ENCODE peak calls at places on chromosome 20, in four cellular contexts. One of them, this sample, is unnamed.
A peak's percentile ranks its signal among the peaks of the same experiment; 100 is the strongest.

GRCh38 chr20:12069181-12069580 is 151.5 kb downstream of the BTBD3 start:
- ATAC-seq in activated CD8-positive, alpha-beta T cell treated with anti-CD3 and anti-CD28 coated beads for 36 hours: no peak
- ATAC-seq in natural killer cell: no peak
- ATAC-seq in stimulated activated naive B cell treated with anti-CD40 and anti-IgM and Interleukin-4, amounts not matched to agents 10 μg/mL and 1 μg/mL and 100 μg/mL, for 72 hours: no peak
- ATAC-seq in this sample: no peak

GRCh38 chr20:42419814-42420532 is 769.7 kb downstream of the PTPRT start:
- ATAC-seq in activated CD8-positive, alpha-beta T cell treated with anti-CD3 and anti-CD28 coated beads for 36 hours: no peak
- ATAC-seq in stimulated activated naive B cell treated with anti-CD40 and anti-IgM and Interleukin-4, amounts not matched to agents 10 μg/mL and 1 μg/mL and 100 μg/mL, for 72 hours: no peak
- ATAC-seq in natural killer cell: no peak
- ATAC-seq in this sample: no peak

GRCh38 chr20:47989957-47990356 is 204.7 kb upstream of the SULF2 start:
- ATAC-seq in natural killer cell: no peak
- ATAC-seq in stimulated activated naive B cell treated with anti-CD40 and anti-IgM and Interleukin-4, amounts not matched to agents 10 μg/mL and 1 μg/mL and 100 μg/mL, for 72 hours: no peak
- ATAC-seq in activated CD8-positive, alpha-beta T cell treated with anti-CD3 and anti-CD28 coated beads for 36 hours: no peak
- ATAC-seq in this sample: no peak

GRCh38 chr20:16308754-16309153 is 264.5 kb downstream of the KIF16B start:
- ATAC-seq in stimulated activated naive B cell treated with anti-CD40 and anti-IgM and Interleukin-4, amounts not matched to agents 10 μg/mL and 1 μg/mL and 100 μg/mL, for 72 hours: no peak
- ATAC-seq in natural killer cell: no peak
- ATAC-seq in activated CD8-positive, alpha-beta T cell treated with anti-CD3 and anti-CD28 coated beads for 36 hours: no peak
- ATAC-seq in this sample: no peak

GRCh38 chr20:25720285-25720684 is 23.6 kb upstream of the ZNF337 start:
- ATAC-seq in stimulated activated naive B cell treated with anti-CD40 and anti-IgM and Interleukin-4, amounts not matched to agents 10 μg/mL and 1 μg/mL and 100 μg/mL, for 72 hours: no peak
- ATAC-seq in activated CD8-positive, alpha-beta T cell treated with anti-CD3 and anti-CD28 coated beads for 36 hours: no peak
- ATAC-seq in natural killer cell: no peak
- ATAC-seq in this sample: no peak

GRCh38 chr20:53598140-53599038 is 4.8 kb upstream of the ZNF217 start:
- ATAC-seq in natural killer cell: no peak
- ATAC-seq in activated CD8-positive, alpha-beta T cell treated with anti-CD3 and anti-CD28 coated beads for 36 hours: peak; percentile 4
- ATAC-seq in stimulated activated naive B cell treated with anti-CD40 and anti-IgM and Interleukin-4, amounts not matched to agents 10 μg/mL and 1 μg/mL and 100 μg/mL, for 72 hours: peak; percentile 15
- ATAC-seq in this sample: no peak

GRCh38 chr20:5510446-5510845 is 193.7 kb upstream of the PROKR2 start:
- ATAC-seq in natural killer cell: no peak
- ATAC-seq in activated CD8-positive, alpha-beta T cell treated with anti-CD3 and anti-CD28 coated beads for 36 hours: no peak
- ATAC-seq in stimulated activated naive B cell treated with anti-CD40 and anti-IgM and Interleukin-4, amounts not matched to agents 10 μg/mL and 1 μg/mL and 100 μg/mL, for 72 hours: no peak
- ATAC-seq in this sample: no peak

GRCh38 chr20:15236812-15237211 is 899.4 kb upstream of the FLRT3 start:
- ATAC-seq in activated CD8-positive, alpha-beta T cell treated with anti-CD3 and anti-CD28 coated beads for 36 hours: no peak
- ATAC-seq in stimulated activated naive B cell treated with anti-CD40 and anti-IgM and Interleukin-4, amounts not matched to agents 10 μg/mL and 1 μg/mL and 100 μg/mL, for 72 hours: peak; percentile 82
- ATAC-seq in natural killer cell: no peak
- ATAC-seq in this sample: no peak

GRCh38 chr20:41748051-41748450 is 129.9 kb upstream of the CHD6 start:
- ATAC-seq in stimulated activated naive B cell treated with anti-CD40 and anti-IgM and Interleukin-4, amounts not matched to agents 10 μg/mL and 1 μg/mL and 100 μg/mL, for 72 hours: no peak
- ATAC-seq in natural killer cell: no peak
- ATAC-seq in activated CD8-positive, alpha-beta T cell treated with anti-CD3 and anti-CD28 coated beads for 36 hours: no peak
- ATAC-seq in this sample: no peak

GRCh38 chr20:11101243-11101642 is 427.4 kb upstream of the JAG1 start:
- ATAC-seq in natural killer cell: no peak
- ATAC-seq in activated CD8-positive, alpha-beta T cell treated with anti-CD3 and anti-CD28 coated beads for 36 hours: no peak
- ATAC-seq in stimulated activated naive B cell treated with anti-CD40 and anti-IgM and Interleukin-4, amounts not matched to agents 10 μg/mL and 1 μg/mL and 100 μg/mL, for 72 hours: no peak
- ATAC-seq in this sample: no peak

GRCh38 chr20:5148581-5148980 is 21.8 kb downstream of the CDS2 start:
- ATAC-seq in stimulated activated naive B cell treated with anti-CD40 and anti-IgM and Interleukin-4, amounts not matched to agents 10 μg/mL and 1 μg/mL and 100 μg/mL, for 72 hours: no peak
- ATAC-seq in activated CD8-positive, alpha-beta T cell treated with anti-CD3 and anti-CD28 coated beads for 36 hours: no peak
- ATAC-seq in natural killer cell: no peak
- ATAC-seq in this sample: no peak

GRCh38 chr20:32752021-32752457 is 8.8 kb upstream of the COMMD7 start:
- ATAC-seq in natural killer cell: no peak
- ATAC-seq in activated CD8-positive, alpha-beta T cell treated with anti-CD3 and anti-CD28 coated beads for 36 hours: no peak
- ATAC-seq in stimulated activated naive B cell treated with anti-CD40 and anti-IgM and Interleukin-4, amounts not matched to agents 10 μg/mL and 1 μg/mL and 100 μg/mL, for 72 hours: no peak
- ATAC-seq in this sample: no peak

GRCh38 chr20:14698125-14698524 is 360.7 kb upstream of the FLRT3 start:
- ATAC-seq in natural killer cell: no peak
- ATAC-seq in stimulated activated naive B cell treated with anti-CD40 and anti-IgM and Interleukin-4, amounts not matched to agents 10 μg/mL and 1 μg/mL and 100 μg/mL, for 72 hours: no peak
- ATAC-seq in activated CD8-positive, alpha-beta T cell treated with anti-CD3 and anti-CD28 coated beads for 36 hours: no peak
- ATAC-seq in this sample: no peak

GRCh38 chr20:9160760-9161159 is 91.9 kb downstream of the PLCB4 start:
- ATAC-seq in stimulated activated naive B cell treated with anti-CD40 and anti-IgM and Interleukin-4, amounts not matched to agents 10 μg/mL and 1 μg/mL and 100 μg/mL, for 72 hours: no peak
- ATAC-seq in natural killer cell: no peak
- ATAC-seq in activated CD8-positive, alpha-beta T cell treated with anti-CD3 and anti-CD28 coated beads for 36 hours: no peak
- ATAC-seq in this sample: no peak

GRCh38 chr20:52103469-52103910 is 88.1 kb downstream of the ZFP64 start:
- ATAC-seq in stimulated activated naive B cell treated with anti-CD40 and anti-IgM and Interleukin-4, amounts not matched to agents 10 μg/mL and 1 μg/mL and 100 μg/mL, for 72 hours: peak; percentile 48
- ATAC-seq in natural killer cell: peak; percentile 31
- ATAC-seq in activated CD8-positive, alpha-beta T cell treated with anti-CD3 and anti-CD28 coated beads for 36 hours: peak; percentile 40
- ATAC-seq in this sample: no peak

GRCh38 chr20:20712004-20712473 is 405 bp downstream of the RALGAPA2 start:
- ATAC-seq in natural killer cell: peak; percentile 1
- ATAC-seq in stimulated activated naive B cell treated with anti-CD40 and anti-IgM and Interleukin-4, amounts not matched to agents 10 μg/mL and 1 μg/mL and 100 μg/mL, for 72 hours: no peak
- ATAC-seq in activated CD8-positive, alpha-beta T cell treated with anti-CD3 and anti-CD28 coated beads for 36 hours: no peak
- ATAC-seq in this sample: peak; percentile 47

GRCh38 chr20:1391640-1392442 is 1.0 kb downstream of the FKBP1A start:
- ATAC-seq in natural killer cell: no peak
- ATAC-seq in stimulated activated naive B cell treated with anti-CD40 and anti-IgM and Interleukin-4, amounts not matched to agents 10 μg/mL and 1 μg/mL and 100 μg/mL, for 72 hours: no peak
- ATAC-seq in activated CD8-positive, alpha-beta T cell treated with anti-CD3 and anti-CD28 coated beads for 36 hours: no peak
- ATAC-seq in this sample: no peak

GRCh38 chr20:19782669-19783068 is 24.6 kb downstream of the RIN2 start:
- ATAC-seq in natural killer cell: no peak
- ATAC-seq in stimulated activated naive B cell treated with anti-CD40 and anti-IgM and Interleukin-4, amounts not matched to agents 10 μg/mL and 1 μg/mL and 100 μg/mL, for 72 hours: no peak
- ATAC-seq in activated CD8-positive, alpha-beta T cell treated with anti-CD3 and anti-CD28 coated beads for 36 hours: no peak
- ATAC-seq in this sample: no peak

GRCh38 chr20:46356195-46357029 is 48.1 kb upstream of the CDH22 start:
- ATAC-seq in activated CD8-positive, alpha-beta T cell treated with anti-CD3 and anti-CD28 coated beads for 36 hours: no peak
- ATAC-seq in stimulated activated naive B cell treated with anti-CD40 and anti-IgM and Interleukin-4, amounts not matched to agents 10 μg/mL and 1 μg/mL and 100 μg/mL, for 72 hours: no peak
- ATAC-seq in natural killer cell: no peak
- ATAC-seq in this sample: no peak

GRCh38 chr20:61192254-61192950 is 59.7 kb upstream of the CDH4 start:
- ATAC-seq in activated CD8-positive, alpha-beta T cell treated with anti-CD3 and anti-CD28 coated beads for 36 hours: no peak
- ATAC-seq in natural killer cell: no peak
- ATAC-seq in stimulated activated naive B cell treated with anti-CD40 and anti-IgM and Interleukin-4, amounts not matched to agents 10 μg/mL and 1 μg/mL and 100 μg/mL, for 72 hours: no peak
- ATAC-seq in this sample: no peak

GRCh38 chr20:50136822-50137599 is 16.5 kb downstream of the PEDS1 start:
- ATAC-seq in stimulated activated naive B cell treated with anti-CD40 and anti-IgM and Interleukin-4, amounts not matched to agents 10 μg/mL and 1 μg/mL and 100 μg/mL, for 72 hours: no peak
- ATAC-seq in activated CD8-positive, alpha-beta T cell treated with anti-CD3 and anti-CD28 coated beads for 36 hours: peak; percentile 37
- ATAC-seq in natural killer cell: no peak
- ATAC-seq in this sample: no peak

GRCh38 chr20:33992145-33992922 is 1.4 kb upstream of the RALY start:
- ATAC-seq in activated CD8-positive, alpha-beta T cell treated with anti-CD3 and anti-CD28 coated beads for 36 hours: no peak
- ATAC-seq in natural killer cell: no peak
- ATAC-seq in stimulated activated naive B cell treated with anti-CD40 and anti-IgM and Interleukin-4, amounts not matched to agents 10 μg/mL and 1 μg/mL and 100 μg/mL, for 72 hours: no peak
- ATAC-seq in this sample: no peak

GRCh38 chr20:14644698-14645097 is 307.3 kb upstream of the FLRT3 start:
- ATAC-seq in activated CD8-positive, alpha-beta T cell treated with anti-CD3 and anti-CD28 coated beads for 36 hours: no peak
- ATAC-seq in stimulated activated naive B cell treated with anti-CD40 and anti-IgM and Interleukin-4, amounts not matched to agents 10 μg/mL and 1 μg/mL and 100 μg/mL, for 72 hours: no peak
- ATAC-seq in natural killer cell: no peak
- ATAC-seq in this sample: no peak

GRCh38 chr20:38725959-38726848 is 1.9 kb downstream of the SLC32A1 start:
- ATAC-seq in stimulated activated naive B cell treated with anti-CD40 and anti-IgM and Interleukin-4, amounts not matched to agents 10 μg/mL and 1 μg/mL and 100 μg/mL, for 72 hours: peak; percentile 51
- ATAC-seq in activated CD8-positive, alpha-beta T cell treated with anti-CD3 and anti-CD28 coated beads for 36 hours: peak; percentile 44
- ATAC-seq in natural killer cell: no peak
- ATAC-seq in this sample: no peak

GRCh38 chr20:10861086-10861485 is 187.3 kb upstream of the JAG1 start:
- ATAC-seq in activated CD8-positive, alpha-beta T cell treated with anti-CD3 and anti-CD28 coated beads for 36 hours: no peak
- ATAC-seq in natural killer cell: no peak
- ATAC-seq in stimulated activated naive B cell treated with anti-CD40 and anti-IgM and Interleukin-4, amounts not matched to agents 10 μg/mL and 1 μg/mL and 100 μg/mL, for 72 hours: no peak
- ATAC-seq in this sample: no peak

GRCh38 chr20:50577175-50578018 is 67.2 kb downstream of the PTPN1 start:
- ATAC-seq in activated CD8-positive, alpha-beta T cell treated with anti-CD3 and anti-CD28 coated beads for 36 hours: no peak
- ATAC-seq in stimulated activated naive B cell treated with anti-CD40 and anti-IgM and Interleukin-4, amounts not matched to agents 10 μg/mL and 1 μg/mL and 100 μg/mL, for 72 hours: no peak
- ATAC-seq in natural killer cell: no peak
- ATAC-seq in this sample: no peak

GRCh38 chr20:45752747-45753146 is 30.6 kb downstream of the SPINT4 start:
- ATAC-seq in stimulated activated naive B cell treated with anti-CD40 and anti-IgM and Interleukin-4, amounts not matched to agents 10 μg/mL and 1 μg/mL and 100 μg/mL, for 72 hours: peak; percentile 72
- ATAC-seq in natural killer cell: no peak
- ATAC-seq in activated CD8-positive, alpha-beta T cell treated with anti-CD3 and anti-CD28 coated beads for 36 hours: peak; percentile 79
- ATAC-seq in this sample: no peak

GRCh38 chr20:55273149-55273548 is 732.2 kb downstream of the CBLN4 start:
- ATAC-seq in activated CD8-positive, alpha-beta T cell treated with anti-CD3 and anti-CD28 coated beads for 36 hours: no peak
- ATAC-seq in stimulated activated naive B cell treated with anti-CD40 and anti-IgM and Interleukin-4, amounts not matched to agents 10 μg/mL and 1 μg/mL and 100 μg/mL, for 72 hours: no peak
- ATAC-seq in natural killer cell: no peak
- ATAC-seq in this sample: no peak

GRCh38 chr20:38947931-38948362 is 14.2 kb upstream of the DHX35 start:
- ATAC-seq in stimulated activated naive B cell treated with anti-CD40 and anti-IgM and Interleukin-4, amounts not matched to agents 10 μg/mL and 1 μg/mL and 100 μg/mL, for 72 hours: no peak
- ATAC-seq in activated CD8-positive, alpha-beta T cell treated with anti-CD3 and anti-CD28 coated beads for 36 hours: no peak
- ATAC-seq in natural killer cell: no peak
- ATAC-seq in this sample: no peak

GRCh38 chr20:10739575-10739974 is 65.8 kb upstream of the JAG1 start:
- ATAC-seq in activated CD8-positive, alpha-beta T cell treated with anti-CD3 and anti-CD28 coated beads for 36 hours: no peak
- ATAC-seq in natural killer cell: no peak
- ATAC-seq in stimulated activated naive B cell treated with anti-CD40 and anti-IgM and Interleukin-4, amounts not matched to agents 10 μg/mL and 1 μg/mL and 100 μg/mL, for 72 hours: no peak
- ATAC-seq in this sample: no peak

GRCh38 chr20:34249291-34249690 is 8.1 kb downstream of the ASIP start:
- ATAC-seq in activated CD8-positive, alpha-beta T cell treated with anti-CD3 and anti-CD28 coated beads for 36 hours: peak; percentile 86
- ATAC-seq in stimulated activated naive B cell treated with anti-CD40 and anti-IgM and Interleukin-4, amounts not matched to agents 10 μg/mL and 1 μg/mL and 100 μg/mL, for 72 hours: peak; percentile 91
- ATAC-seq in natural killer cell: peak; percentile 76
- ATAC-seq in this sample: no peak

GRCh38 chr20:6045566-6045965 is 8.3 kb downstream of the LRRN4 start:
- ATAC-seq in stimulated activated naive B cell treated with anti-CD40 and anti-IgM and Interleukin-4, amounts not matched to agents 10 μg/mL and 1 μg/mL and 100 μg/mL, for 72 hours: no peak
- ATAC-seq in natural killer cell: no peak
- ATAC-seq in activated CD8-positive, alpha-beta T cell treated with anti-CD3 and anti-CD28 coated beads for 36 hours: no peak
- ATAC-seq in this sample: no peak

GRCh38 chr20:364905-365794 is 15.4 kb upstream of the TRIB3 start:
- ATAC-seq in natural killer cell: no peak
- ATAC-seq in stimulated activated naive B cell treated with anti-CD40 and anti-IgM and Interleukin-4, amounts not matched to agents 10 μg/mL and 1 μg/mL and 100 μg/mL, for 72 hours: no peak
- ATAC-seq in activated CD8-positive, alpha-beta T cell treated with anti-CD3 and anti-CD28 coated beads for 36 hours: peak; percentile 31
- ATAC-seq in this sample: no peak

GRCh38 chr20:62702886-62703852 is 5.5 kb upstream of the NTSR1 start:
- ATAC-seq in natural killer cell: no peak
- ATAC-seq in stimulated activated naive B cell treated with anti-CD40 and anti-IgM and Interleukin-4, amounts not matched to agents 10 μg/mL and 1 μg/mL and 100 μg/mL, for 72 hours: no peak
- ATAC-seq in activated CD8-positive, alpha-beta T cell treated with anti-CD3 and anti-CD28 coated beads for 36 hours: peak; percentile 87
- ATAC-seq in this sample: no peak